ENCODE peak calls at places on chromosomes 5 and 9, in four cellular contexts. D, J, X and Z are unnamed samples.

GRCh38 chr5:102554728-102555127 is 55.9 kb upstream of the SLCO6A1 start:
- DNase-seq in D (no peak), J (peak; percentile 12), X (no peak), Z (no peak)

GRCh38 chr9:105858284-105858683 is 163.9 kb downstream of the TMEM38B start:
- DNase-seq in D (no peak), J (no peak), X (no peak), Z (no peak)

GRCh38 chr9:127965953-127966352 is 14.8 kb downstream of the EEIG1 start:
- DNase-seq in D (peak; percentile 29), J (no peak), X (no peak), Z (no peak)

GRCh38 chr5:52705720-52706119 is 82.0 kb upstream of the ITGA1 start:
- DNase-seq in D (no peak), J (no peak), X (no peak), Z (no peak)

GRCh38 chr5:59893436-59894227 is at the start of gene PDE4D:
- DNase-seq in D (peak; percentile 54), J (peak; percentile 9), X (peak; percentile 60), Z (peak; percentile 66)

GRCh38 chr5:143309661-143310431 is 93.6 kb downstream of the NR3C1 start:
- DNase-seq in D (no peak), J (no peak), X (no peak), Z (no peak)

GRCh38 chr9:69134412-69134811 is 39.7 kb upstream of the TJP2 start:
- DNase-seq in D (no peak), J (no peak), X (no peak), Z (no peak)

GRCh38 chr5:79924936-79925893 is 65.8 kb downstream of the MTX3 start:
- DNase-seq in D (no peak), J (no peak), X (no peak), Z (no peak)

GRCh38 chr9:128007566-128008138 is 26.9 kb upstream of the EEIG1 start:
- DNase-seq in D (peak; percentile 48), J (peak; percentile 54), X (peak; percentile 40), Z (peak; percentile 64)

GRCh38 chr5:176425138-176425537 is 8.8 kb upstream of the CLTB start:
- DNase-seq in D (no peak), J (no peak), X (no peak), Z (no peak)

GRCh38 chr5:64930672-64931318 is 162.1 kb downstream of the CWC27 start:
- DNase-seq in D (no peak), J (no peak), X (no peak), Z (no peak)

GRCh38 chr5:72557147-72557501 is 49.9 kb upstream of the ZNF366 start:
- DNase-seq in D (no peak), J (no peak), X (no peak), Z (no peak)

GRCh38 chr9:23379842-23380241 is 446.2 kb downstream of the ELAVL2 start:
- DNase-seq in D (peak; percentile 23), J (no peak), X (peak; percentile 48), Z (no peak)

GRCh38 chr5:140324834-140325195 is 21.6 kb downstream of the HBEGF start:
- DNase-seq in D (no peak), J (no peak), X (no peak), Z (no peak)

GRCh38 chr5:135723451-135723850 is 111.0 kb upstream of the SLC25A48 start:
- DNase-seq in D (no peak), J (no peak), X (no peak), Z (no peak)

GRCh38 chr5:126641387-126641786 is 40.6 kb downstream of the PHAX start:
- DNase-seq in D (no peak), J (no peak), X (no peak), Z (no peak)

GRCh38 chr5:126099077-126099476 is 324.1 kb upstream of the GRAMD2B start:
- DNase-seq in D (no peak), J (no peak), X (no peak), Z (no peak)

GRCh38 chr5:2895196-2895595 is 143.7 kb upstream of the IRX2 start:
- DNase-seq in D (no peak), J (no peak), X (no peak), Z (no peak)

GRCh38 chr9:72476617-72477375 is 44.6 kb upstream of the TMC1 start:
- DNase-seq in D (no peak), J (no peak), X (no peak), Z (no peak)

DNA sequence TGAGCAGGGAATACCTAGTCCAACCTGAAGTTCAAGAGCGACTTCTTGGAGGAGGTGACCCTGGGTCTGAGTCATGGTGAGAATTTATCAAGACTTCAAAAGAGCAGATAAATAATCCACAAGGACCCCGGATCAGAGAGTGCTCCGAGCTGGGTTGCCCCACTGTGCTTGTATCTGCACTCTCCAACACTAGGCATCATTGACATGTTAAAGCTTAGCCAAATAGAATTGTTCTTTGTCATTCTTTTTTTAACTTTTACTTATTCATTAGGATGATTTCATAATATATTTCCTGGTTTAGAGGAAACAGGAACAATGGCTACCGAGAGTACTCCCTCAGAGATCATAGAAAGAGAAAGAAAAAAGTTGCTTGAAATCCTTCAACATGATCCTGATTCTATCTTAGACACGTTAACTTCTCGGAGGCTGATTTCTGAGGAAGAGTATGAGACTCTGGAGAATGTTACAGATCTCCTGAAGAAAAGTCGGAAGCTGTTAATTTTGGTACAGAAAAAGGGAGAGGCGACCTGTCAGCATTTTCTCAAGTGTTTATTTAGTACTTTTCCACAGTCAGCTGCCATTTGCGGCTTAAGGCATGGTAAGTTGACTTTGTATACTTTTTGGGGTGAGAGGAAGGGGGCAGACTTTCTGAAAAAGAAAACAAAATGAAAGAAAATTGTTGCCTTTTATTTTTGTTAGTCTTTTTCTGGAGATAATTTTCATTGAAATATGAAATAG is at the start of gene CARD6:
- DNase-seq in D (no peak), J (no peak), X (no peak), Z (no peak)
- H3K4me3 ChIP-seq in D (peak within 1 kb of the TSS; percentile 41), J (peak within 1 kb of the TSS; percentile 51), X (peak within 1 kb of the TSS; percentile 31), Z (peak within 1 kb of the TSS; percentile 54)

DNA sequence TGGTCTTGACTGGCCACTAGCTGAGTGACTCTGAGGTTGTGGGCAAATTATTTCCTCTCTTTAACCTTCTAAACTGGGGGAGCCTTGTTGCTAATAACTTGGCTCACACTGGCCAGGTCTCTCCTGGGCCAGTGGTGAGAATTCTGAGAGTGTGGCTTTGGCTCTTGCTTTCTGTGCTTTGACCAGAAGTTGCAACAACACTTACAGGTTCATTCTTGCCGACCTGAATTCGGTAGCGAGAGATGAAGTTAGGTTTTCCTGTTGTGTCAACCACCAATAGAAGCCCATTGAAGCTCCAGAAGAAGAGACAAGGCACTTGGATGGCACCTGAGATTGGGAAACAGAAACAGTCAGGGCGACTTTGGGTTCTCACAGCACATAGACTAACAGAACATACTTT is 19.8 kb downstream of the FAXDC2 start:
- DNase-seq in D (no peak), J (no peak), X (no peak), Z (no peak)
- H3K36me3 ChIP-seq in D (peaks cover 41% of the 10 kb centered on the region), J (no peaks in the 10 kb centered on the region), X (peaks cover 58% of the 10 kb centered on the region), Z (peaks cover 54% of the 10 kb centered on the region)

GRCh38 chr5:43019615-43020293 is 20.4 kb downstream of the ANXA2R start:
- DNase-seq in D (peak; percentile 70), J (peak; percentile 59), X (no peak), Z (peak; percentile 81)
- H3K4me3 ChIP-seq in D (peak overlapping the region; percentile 41), J (peak overlapping the region; percentile 68), X (peak overlapping the region; percentile 64), Z (peak overlapping the region; percentile 52)

GRCh38 chr5:141864371-141865370 is 13.5 kb downstream of the PCDH1 start:
- DNase-seq in D (no peak), J (no peak), X (no peak), Z (no peak)

GRCh38 chr5:141865406-141865805 is 12.8 kb downstream of the PCDH1 start:
- DNase-seq in D (no peak), J (no peak), X (no peak), Z (no peak)

GRCh38 chr5:141867139-141867538 is 11.1 kb downstream of the PCDH1 start:
- DNase-seq in D (no peak), J (no peak), X (no peak), Z (no peak)

GRCh38 chr5:141867651-141868050 is 10.6 kb downstream of the PCDH1 start:
- DNase-seq in D (no peak), J (no peak), X (no peak), Z (no peak)

GRCh38 chr5:141866111-141866510 is 12.1 kb downstream of the PCDH1 start:
- DNase-seq in D (no peak), J (no peak), X (no peak), Z (peak; percentile 88)
- H3K36me3 ChIP-seq in D (peaks cover 28% of the 10 kb centered on the region), J (no peaks in the 10 kb centered on the region), X (peaks cover 71% of the 10 kb centered on the region), Z (peaks cover 70% of the 10 kb centered on the region)

DNA sequence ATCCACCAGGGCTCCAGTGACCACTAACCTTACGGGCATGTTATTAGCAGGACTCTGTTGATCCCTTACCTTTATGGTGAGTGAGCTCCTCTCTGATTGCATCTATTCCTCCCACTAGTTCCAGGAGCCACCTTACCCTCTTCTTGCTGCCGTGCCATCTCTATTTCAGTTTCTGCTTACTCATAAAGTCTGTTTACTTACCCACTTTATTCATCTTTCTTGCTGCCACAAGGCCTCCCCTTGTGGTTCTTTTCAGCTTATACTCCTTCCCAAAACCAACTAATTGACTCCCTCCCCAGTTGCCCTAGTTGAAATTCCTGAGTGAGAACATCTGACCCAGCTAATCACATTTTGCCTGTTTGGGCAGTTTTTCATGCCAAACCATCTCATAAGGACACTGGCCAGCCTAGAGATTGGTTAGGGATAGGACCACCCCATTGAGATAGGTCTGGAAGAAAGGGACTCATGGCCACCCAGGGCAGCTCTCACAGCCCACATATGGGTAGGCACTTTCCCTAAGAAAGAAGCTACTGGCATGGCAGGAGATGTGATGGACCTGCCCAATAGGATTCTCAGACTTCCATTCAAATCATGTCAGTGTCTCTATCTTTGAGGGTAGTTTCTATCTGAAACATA is 412.7 kb downstream of the EFNA5 start:
- DNase-seq in D (no peak), J (no peak), X (no peak), Z (no peak)
- H3K4me3 ChIP-seq in D (no peak overlapping the region), J (no peak overlapping the region), X (no peak overlapping the region), Z (no peak overlapping the region)

DNA sequence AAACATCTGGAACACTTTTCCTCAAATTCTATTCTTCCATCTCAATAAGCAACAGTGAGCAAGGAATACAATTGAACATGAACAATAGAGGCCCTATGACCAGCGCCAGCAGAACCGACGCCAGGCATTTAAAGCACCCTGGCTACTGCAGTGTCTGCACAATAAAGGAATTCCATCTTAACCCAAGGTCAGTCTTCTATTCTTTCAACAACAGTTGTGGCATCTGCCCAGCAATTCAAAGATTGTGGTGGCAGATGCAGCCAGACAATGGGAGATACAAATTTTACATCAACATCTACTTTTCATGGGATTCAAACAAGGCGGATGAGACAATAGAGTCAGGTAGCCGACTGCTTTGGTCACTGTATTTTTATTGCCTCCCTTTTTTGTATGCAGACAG is 65.9 kb downstream of the ELL2 start:
- DNase-seq in D (no peak), J (no peak), X (no peak), Z (no peak)
- H3K36me3 ChIP-seq in D (peaks cover 88% of the 10 kb centered on the region), J (peaks cover 3% of the 10 kb centered on the region), X (peaks cover 97% of the 10 kb centered on the region), Z (peaks cover 96% of the 10 kb centered on the region)